ENCODE peak calls at places on chromosome X, in nine cellular contexts. U is CD8-positive, alpha-beta memory T cell; L is PC-3; S is MM.1S; R is endodermal cell; Q is SK-N-SH; C is OCI-LY7; I is CD4-positive, CD25-positive, alpha-beta regulatory T cell; M is Peyer's patch. X is an unnamed sample.

GRCh38 chrX:73668779-73669178 is 105.8 kb downstream of the CHIC1 start:
- DNase-seq in M (no peak), Q (no peak), C (no peak), R (no peak), U (no peak), I (no peak), L (no peak), S (no peak), X (no peak)

GRCh38 chrX:155094468-155095061 is 23.3 kb downstream of the BRCC3 start:
- DNase-seq in I (peak), C (peak), Q (peak), L (peak), U (peak), S (peak), M (no peak), R (no peak), X (peak)

GRCh38 chrX:54785901-54786300 is 12.2 kb downstream of the ITIH6 start:
- DNase-seq in U (no peak), C (peak), M (no peak), L (peak), Q (no peak), S (no peak), R (peak), I (peak), X (no peak)

GRCh38 chrX:155406429-155406828 is 24.5 kb downstream of the F8A2 start:
- DNase-seq in I (no peak), L (no peak), U (no peak), Q (no peak), S (no peak), M (no peak), C (no peak), R (no peak), X (no peak)

GRCh38 chrX:69158166-69159040 is 6.8 kb downstream of the PJA1 start:
- DNase-seq in C (peak), S (no peak), M (peak), I (peak), R (peak), U (peak), L (peak), Q (peak), X (no peak)

GRCh38 chrX:88101968-88102367 is 584.4 kb downstream of the KLHL4 start:
- DNase-seq in S (peak), M (no peak), U (no peak), C (no peak), Q (no peak), I (no peak), L (no peak), R (no peak), X (no peak)

GRCh38 chrX:142994988-142995387 is 30.7 kb upstream of the SPANXN4 start:
- DNase-seq in S (no peak), C (no peak), Q (no peak), L (no peak), M (peak), I (no peak), U (no peak), R (no peak), X (no peak)

GRCh38 chrX:148499638-148500427 is 584 bp upstream of the AFF2 start:
- DNase-seq in L (no peak), C (no peak), Q (no peak), I (no peak), S (no peak), M (no peak), U (no peak), R (peak), X (no peak)

GRCh38 chrX:69808375-69808774 is 192.5 kb downstream of the EDA start:
- DNase-seq in C (no peak), R (no peak), U (no peak), M (no peak), I (peak), S (no peak), L (no peak), Q (no peak), X (no peak)

GRCh38 chrX:21847342-21847741 is 7.9 kb downstream of the MBTPS2 start:
- DNase-seq in I (no peak), S (no peak), R (no peak), L (no peak), U (no peak), C (no peak), Q (no peak), M (no peak), X (no peak)

GRCh38 chrX:38312436-38312835 is 14.9 kb downstream of the RPGR start:
- DNase-seq in S (no peak), Q (no peak), U (no peak), C (no peak), I (no peak), L (peak), M (no peak), R (no peak), X (no peak)

GRCh38 chrX:134604701-134605271 is 53.5 kb downstream of the PLAC1 start:
- DNase-seq in C (no peak), U (no peak), R (no peak), M (no peak), S (no peak), Q (no peak), L (peak), I (no peak), X (no peak)

GRCh38 chrX:21319323-21319722 is 54.9 kb upstream of the CNKSR2 start:
- DNase-seq in C (no peak), M (no peak), Q (no peak), R (no peak), I (no peak), U (no peak), L (no peak), S (no peak), X (no peak)

GRCh38 chrX:10577863-10578262 is 42.5 kb downstream of the MID1 start:
- DNase-seq in L (no peak), M (no peak), S (no peak), R (no peak), Q (no peak), U (no peak), C (no peak), I (no peak), X (no peak)

GRCh38 chrX:139776614-139777013 is 68.6 kb upstream of the MCF2 start:
- DNase-seq in U (no peak), L (no peak), M (no peak), R (no peak), I (no peak), Q (no peak), C (no peak), S (no peak), X (no peak)

GRCh38 chrX:5341902-5342301 is 886.8 kb downstream of the NLGN4X start:
- DNase-seq in U (no peak), S (no peak), C (no peak), Q (no peak), R (no peak), L (no peak), M (no peak), I (no peak), X (no peak)

GRCh38 chrX:42755820-42756219 is 22.1 kb downstream of the PPP1R2C start:
- DNase-seq in S (no peak), Q (no peak), M (no peak), I (no peak), C (no peak), U (no peak), R (no peak), L (peak), X (no peak)

GRCh38 chrX:132209527-132209926 is 9.7 kb downstream of the RAP2C start:
- DNase-seq in I (no peak), L (no peak), U (no peak), S (no peak), C (no peak), M (no peak), Q (no peak), R (no peak), X (no peak)

GRCh38 chrX:49879656-49880277 is 483 bp downstream of the USP27X start:
- DNase-seq in I (peak), L (no peak), S (no peak), Q (peak), U (peak), R (no peak), C (no peak), M (no peak), X (no peak)

GRCh38 chrX:63686878-63687714 is 97.9 kb downstream of the ARHGEF9 start:
- DNase-seq in M (peak), S (peak), R (peak), I (peak), U (peak), L (peak), C (peak), Q (peak), X (peak)

GRCh38 chrX:20116575-20117240 is at the start of gene MAP7D2:
- DNase-seq in U (no peak), I (peak), L (no peak), C (no peak), Q (peak), S (no peak), M (no peak), R (peak), X (no peak)

GRCh38 chrX:125791781-125792180 is 374.3 kb downstream of the DCAF12L2 start:
- DNase-seq in C (no peak), M (no peak), S (no peak), L (no peak), I (no peak), R (no peak), Q (no peak), U (no peak), X (no peak)

GRCh38 chrX:119477812-119478232 is 9.6 kb downstream of the SLC25A5 start:
- DNase-seq in M (peak), I (no peak), S (no peak), R (peak), C (no peak), U (no peak), Q (no peak), L (no peak), X (no peak)

GRCh38 chrX:68060506-68061205 is 372.6 kb downstream of the OPHN1 start:
- DNase-seq in R (peak), I (no peak), Q (no peak), S (no peak), L (no peak), U (no peak), M (no peak), C (no peak), X (no peak)

GRCh38 chrX:63735882-63736281 is 49.1 kb downstream of the ARHGEF9 start:
- DNase-seq in U (no peak), S (no peak), C (no peak), I (no peak), M (no peak), R (no peak), Q (no peak), L (no peak), X (no peak)

GRCh38 chrX:44872319-44872816 is 620 bp upstream of the KDM6A start:
- DNase-seq in R (no peak), Q (no peak), S (no peak), I (peak), U (peak), M (no peak), C (no peak), L (peak), X (peak)

GRCh38 chrX:38438321-38438720 is 85.9 kb downstream of the OTC start:
- DNase-seq in C (no peak), Q (peak), M (no peak), S (no peak), R (peak), I (no peak), U (no peak), L (no peak), X (no peak)

GRCh38 chrX:119015407-119016242 is 41.2 kb downstream of the LONRF3 start:
- DNase-seq in R (no peak), C (peak), S (peak), L (peak), I (no peak), Q (no peak), M (peak), U (no peak), X (peak)

GRCh38 chrX:65697173-65697572 is 29.7 kb downstream of the MSN start:
- DNase-seq in M (peak), U (no peak), L (no peak), I (no peak), C (no peak), R (no peak), S (no peak), Q (no peak), X (no peak)

GRCh38 chrX:44451056-44451455 is 91.6 kb downstream of the FUNDC1 start:
- DNase-seq in U (no peak), R (no peak), M (no peak), S (no peak), Q (no peak), C (no peak), I (no peak), L (no peak), X (no peak)

GRCh38 chrX:64190136-64190740 is 15.3 kb downstream of the AMER1 start:
- DNase-seq in S (no peak), Q (no peak), C (no peak), I (no peak), M (no peak), U (no peak), R (no peak), L (no peak), X (no peak)

GRCh38 chrX:31649176-31649575 is 577.3 kb upstream of the FTHL17 start:
- DNase-seq in M (no peak), I (no peak), S (no peak), L (no peak), R (no peak), U (no peak), C (no peak), Q (no peak), X (no peak)

GRCh38 chrX:11264925-11265324 is 28.3 kb upstream of the AMELX start:
- DNase-seq in U (no peak), S (no peak), I (no peak), C (no peak), M (no peak), L (no peak), R (no peak), Q (no peak), X (no peak)

GRCh38 chrX:3252744-3253143 is 93.7 kb downstream of the MXRA5 start:
- DNase-seq in S (peak), I (no peak), L (no peak), C (no peak), R (no peak), M (no peak), U (no peak), Q (no peak), X (no peak)

GRCh38 chrX:101347859-101348451 is 587 bp downstream of the TIMM8A start:
- DNase-seq in L (no peak), C (no peak), I (no peak), R (no peak), M (no peak), S (no peak), U (peak), Q (peak), X (no peak)
- H3K27ac ChIP-seq in L (peak), C (peak), I (peak), R (no peak), M (peak), S (peak), U (peak), Q (peak), X (peak)

DNA sequence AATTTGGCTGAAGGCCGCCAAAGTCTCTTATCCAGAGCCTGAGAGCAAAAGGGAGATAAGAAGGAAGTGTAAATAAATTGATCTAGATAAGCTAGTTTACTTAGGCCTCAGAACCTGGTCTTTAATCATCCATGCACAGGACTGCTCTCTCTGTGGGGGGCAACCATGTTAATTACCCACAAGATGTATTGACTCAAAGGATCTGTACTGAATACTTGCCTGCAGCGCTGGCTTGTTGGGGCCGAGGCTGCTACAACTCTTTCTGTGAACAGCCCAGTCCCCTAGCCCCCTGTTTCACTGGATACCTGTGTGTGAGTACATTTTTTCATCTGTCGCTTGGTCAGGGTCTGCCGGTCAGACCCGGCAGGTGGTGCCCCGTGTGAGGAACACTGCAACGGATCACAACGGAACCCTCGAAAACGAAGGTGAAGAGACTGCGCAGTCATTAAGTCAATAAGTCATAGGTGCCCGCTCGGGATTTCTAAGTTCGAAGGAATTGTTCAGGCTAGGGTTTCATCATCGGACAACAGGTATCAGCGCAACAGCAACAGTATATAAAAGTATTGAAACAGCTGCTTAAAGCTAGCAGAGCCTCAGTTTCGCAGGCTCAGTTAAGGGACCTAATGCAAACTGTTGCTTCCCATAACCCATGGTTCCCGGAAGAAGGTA is 8.3 kb downstream of the MAGEA11 start:
- DNase-seq in U (no peak), M (no peak), S (no peak), I (no peak), L (no peak), C (no peak), Q (no peak), R (peak), X (no peak)
- H3K4me3 ChIP-seq in U (no peak), M (no peak), S (no peak), I (no peak), L (no peak), C (no peak), Q (no peak), R (no peak), X (no peak)

GRCh38 chrX:154013001-154013421 is 6.7 kb downstream of the IRAK1 start:
- DNase-seq in C (no peak), R (no peak), M (no peak), S (no peak), U (no peak), I (no peak), Q (no peak), L (no peak), X (no peak)
- H3K27ac ChIP-seq in C (no peak), R (no peak), M (peak), S (no peak), U (no peak), I (no peak), Q (no peak), L (no peak), X (no peak)

GRCh38 chrX:107025538-107025937 is 25.5 kb upstream of the MORC4 start:
- DNase-seq in R (no peak), L (peak), U (no peak), M (no peak), S (peak), Q (peak), C (peak), I (peak), X (peak)

DNA sequence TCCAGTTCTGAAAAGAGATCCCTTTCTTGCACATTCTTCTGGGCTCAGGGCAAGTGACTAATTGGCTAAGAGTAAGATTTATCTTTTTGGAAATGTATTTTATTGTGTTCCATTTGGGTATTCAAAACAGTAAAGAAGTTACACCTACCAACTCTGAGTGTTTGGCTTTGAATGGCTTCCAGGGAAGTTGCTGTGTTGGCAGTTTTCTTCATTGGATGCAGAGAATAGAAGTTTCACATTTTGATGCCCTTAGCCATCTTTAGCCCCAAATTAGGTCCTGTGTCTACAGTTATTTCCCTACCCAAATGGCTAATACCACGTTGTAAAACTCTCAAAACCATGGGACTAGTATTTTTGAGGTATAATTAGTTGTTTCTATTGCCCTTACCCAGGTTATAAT is 29.7 kb upstream of the MORC4 start:
- DNase-seq in S (no peak), U (no peak), R (no peak), C (no peak), L (no peak), M (no peak), I (no peak), Q (no peak), X (no peak)
- H3K4me3 ChIP-seq in S (no peak), U (no peak), R (no peak), C (no peak), L (no peak), M (no peak), I (no peak), Q (no peak), X (no peak)

DNA sequence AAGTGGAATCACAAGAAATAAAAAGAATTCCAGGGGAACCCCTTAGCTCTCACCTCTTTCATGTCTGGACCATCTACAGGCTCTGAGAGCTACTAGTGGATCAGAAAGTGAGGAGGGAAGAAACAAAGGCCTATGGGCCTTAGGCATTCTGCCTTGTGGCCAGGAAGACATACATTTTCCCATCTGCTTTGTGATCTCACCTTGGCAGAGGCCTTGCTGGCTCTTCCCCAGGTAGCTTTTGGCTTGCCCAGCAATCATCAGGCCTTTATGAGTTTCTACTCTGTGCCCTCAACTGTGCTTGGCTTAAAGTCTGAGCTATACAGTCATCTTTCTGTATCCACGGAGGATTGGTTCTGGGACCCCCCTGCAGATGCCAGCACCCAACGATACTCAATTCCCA is 28.3 kb upstream of the CD99L2 start:
- DNase-seq in U (no peak), C (no peak), S (no peak), I (no peak), M (no peak), R (no peak), Q (no peak), L (no peak), X (no peak)
- H3K27ac ChIP-seq in U (no peak), C (no peak), S (no peak), I (no peak), M (no peak), R (no peak), Q (no peak), L (no peak), X (no peak)

GRCh38 chrX:40107291-40108083 is 9.7 kb upstream of the BCOR start:
- DNase-seq in M (peak), Q (peak), L (peak), I (peak), C (no peak), R (peak), U (no peak), S (peak), X (no peak)

GRCh38 chrX:40108959-40109287 is 11.2 kb upstream of the BCOR start:
- DNase-seq in C (peak), I (peak), Q (peak), R (peak), M (peak), S (no peak), L (peak), U (peak), X (peak)

GRCh38 chrX:40111868-40112267 is 14.1 kb upstream of the BCOR start:
- DNase-seq in M (no peak), C (no peak), R (no peak), Q (no peak), U (no peak), L (no peak), S (no peak), I (no peak), X (no peak)

GRCh38 chrX:40108084-40108958 is 10.6 kb upstream of the BCOR start:
- DNase-seq in R (peak), I (no peak), C (no peak), M (peak), S (no peak), L (peak), U (no peak), Q (no peak), X (no peak)

GRCh38 chrX:40109288-40110008 is 11.7 kb upstream of the BCOR start:
- DNase-seq in Q (peak), R (peak), M (peak), L (no peak), C (peak), S (peak), U (no peak), I (peak), X (no peak)
- H3K4me3 ChIP-seq in Q (peak), R (peak), M (peak), L (peak), C (peak), S (peak), U (no peak), I (no peak), X (no peak)

GRCh38 chrX:92209936-92210335 is 430.8 kb downstream of the PCDH11X start:
- DNase-seq in C (no peak), I (no peak), U (no peak), S (no peak), M (no peak), R (no peak), Q (no peak), L (no peak), X (no peak)
- H3K27ac ChIP-seq in C (no peak), I (no peak), U (no peak), S (no peak), M (no peak), R (no peak), Q (no peak), L (no peak), X (no peak)

DNA sequence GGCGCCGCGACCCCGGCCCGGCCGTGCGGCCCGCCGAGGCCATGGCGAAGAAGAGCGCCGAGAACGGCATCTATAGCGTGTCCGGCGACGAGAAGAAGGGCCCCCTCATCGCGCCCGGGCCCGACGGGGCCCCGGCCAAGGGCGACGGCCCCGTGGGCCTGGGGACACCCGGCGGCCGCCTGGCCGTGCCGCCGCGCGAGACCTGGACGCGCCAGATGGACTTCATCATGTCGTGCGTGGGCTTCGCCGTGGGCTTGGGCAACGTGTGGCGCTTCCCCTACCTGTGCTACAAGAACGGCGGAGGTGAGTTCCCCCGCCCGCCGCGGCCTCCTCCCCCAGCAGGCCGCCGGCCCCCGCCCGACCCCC is 791 bp downstream of the SLC6A8 start:
- DNase-seq in L (no peak), R (no peak), U (no peak), S (no peak), Q (no peak), C (no peak), I (no peak), M (no peak), X (no peak)
- H3K4me3 ChIP-seq in L (peak), R (no peak), U (no peak), S (no peak), Q (no peak), C (no peak), I (no peak), M (peak), X (no peak)

X was measured in naive thymus-derived CD4-positive, alpha-beta T cell.